ENCODE peak calls at places on chromosomes 12 and 14, in seven cellular contexts. A is A549; E is hypothalamus; L is LoVo; M is central memory CD8-positive, alpha-beta T cell; H is T-helper 2 cell; O is ureter. V is an unnamed sample.

GRCh38 chr12:14367097-14367661 is 1.7 kb downstream of the ATF7IP start:
- DNase-seq in M (no peak), A (peak), O (no peak), L (no peak), H (no peak), E (no peak), V (no peak)

GRCh38 chr12:108752387-108752786 is 21.1 kb upstream of the CORO1C start:
- DNase-seq in H (no peak), L (no peak), A (no peak), E (no peak), O (no peak), M (no peak), V (no peak)

GRCh38 chr12:132908145-132909029 is 21.0 kb upstream of the CHFR start:
- DNase-seq in A (no peak), L (no peak), O (peak), E (peak), M (peak), H (peak), V (peak)

GRCh38 chr14:96104469-96105057 is 65.4 kb downstream of the C14orf132 start:
- DNase-seq in E (no peak), H (no peak), A (peak), M (no peak), O (peak), L (no peak), V (peak)

GRCh38 chr12:113055594-113056380 is 743 bp upstream of the DTX1 start:
- DNase-seq in M (no peak), H (no peak), E (no peak), A (no peak), O (no peak), L (no peak), V (no peak)

GRCh38 chr12:6764011-6764828 is 1.9 kb upstream of the PTMS start:
- DNase-seq in M (no peak), H (no peak), O (peak), L (peak), A (peak), E (peak), V (peak)

GRCh38 chr14:68495101-68495637 is 297.7 kb downstream of the ZFP36L1 start:
- DNase-seq in E (no peak), A (no peak), O (no peak), M (no peak), L (no peak), H (no peak), V (peak)

GRCh38 chr14:101501341-101501740 is 60.0 kb upstream of the DIO3 start:
- DNase-seq in H (no peak), L (no peak), A (no peak), O (peak), E (no peak), M (no peak), V (no peak)

GRCh38 chr14:65421201-65421981 is 8.9 kb downstream of the FUT8 start:
- DNase-seq in A (peak), O (no peak), H (no peak), M (no peak), E (no peak), L (no peak), V (no peak)

GRCh38 chr12:124480469-124481256 is 86.7 kb downstream of the NCOR2 start:
- DNase-seq in M (no peak), L (no peak), A (peak), E (no peak), O (no peak), H (no peak), V (peak)

GRCh38 chr14:103905861-103906456 is 22.3 kb upstream of the TDRD9 start:
- DNase-seq in H (no peak), L (no peak), E (no peak), O (no peak), A (no peak), M (no peak), V (no peak)

GRCh38 chr12:109162551-109162950 is 46.2 kb downstream of the ACACB start:
- DNase-seq in M (no peak), A (no peak), H (no peak), L (no peak), E (no peak), O (no peak), V (no peak)

GRCh38 chr12:115403689-115404088 is 719.7 kb upstream of the TBX3 start:
- DNase-seq in L (no peak), E (no peak), M (no peak), A (no peak), H (no peak), O (no peak), V (no peak)

GRCh38 chr12:47752552-47752951 is 6.1 kb downstream of the RAPGEF3 start:
- DNase-seq in M (no peak), E (no peak), H (no peak), A (no peak), O (no peak), L (no peak), V (peak)

V was measured in RWPE1.